ENCODE peak calls at places on chromosomes 2 and 18, in nine cellular contexts. H is activated naive CD8-positive, alpha-beta T cell treated with anti-CD3 and anti-CD28 coated beads, Interleukin-2, amount 50 U/mL, for 24 hours; Q is DMS 273 treated with DMSO at 0.1 percent for 48 hours; T is RWPE2; E is stimulated activated CD4-positive, alpha-beta T cell treated with anti-CD3 and anti-CD28 coated beads, Interleukin-1b, Interleukin-23, amount 100 ng/mL, for 4 hours; P is activated T-helper 1 cell treated with anti-CD3 and anti-CD28 coated beads, Interleukin-2, amount 50 U/mL, for 16 hours; L is memory B cell; B is NCI-H510A; K is Calu3. G is an unnamed sample.

GRCh38 chr2:237861875-237862527 is 2.6 kb downstream of the RAMP1 start:
- DNase-seq in H (no peak), Q (no peak), T (no peak), E (no peak), P (no peak), L (no peak), B (no peak), K (no peak), G (no peak)

GRCh38 chr2:12813166-12813565 is 96.4 kb downstream of the TRIB2 start:
- DNase-seq in H (no peak), Q (no peak), T (no peak), E (no peak), P (no peak), L (no peak), B (no peak), K (no peak), G (no peak)

GRCh38 chr2:119315241-119315925 is 51.3 kb downstream of the C2orf76 start:
- DNase-seq in H (no peak), Q (no peak), T (no peak), E (no peak), P (no peak), L (no peak), B (no peak), K (no peak), G (no peak)

GRCh38 chr18:79380816-79381806 is 14.6 kb upstream of the NFATC1 start:
- DNase-seq in H (peak), Q (no peak), T (no peak), E (peak), P (peak), L (peak), B (no peak), K (peak), G (peak)

GRCh38 chr2:234981197-234982095 is 29.6 kb downstream of the SH3BP4 start:
- DNase-seq in H (no peak), Q (no peak), T (peak), E (no peak), P (no peak), L (no peak), B (no peak), K (peak), G (no peak)

GRCh38 chr2:240561325-240561971 is 1.3 kb downstream of the DUSP28 start:
- DNase-seq in H (no peak), Q (no peak), T (peak), E (no peak), P (no peak), L (no peak), B (no peak), K (no peak), G (no peak)

GRCh38 chr18:49597152-49597551 is 35.3 kb downstream of the LIPG start:
- DNase-seq in H (no peak), Q (no peak), T (no peak), E (no peak), P (no peak), L (no peak), B (no peak), K (no peak), G (no peak)

GRCh38 chr2:192741889-192742288 is 547.2 kb upstream of the TMEFF2 start:
- DNase-seq in H (no peak), Q (no peak), T (no peak), E (no peak), P (no peak), L (no peak), B (no peak), K (no peak), G (no peak)

GRCh38 chr2:44942304-44943030 is 965 bp downstream of the SIX3 start:
- DNase-seq in H (no peak), Q (no peak), T (peak), E (no peak), P (no peak), L (no peak), B (no peak), K (no peak), G (no peak)

GRCh38 chr2:120869036-120869435 is 133.4 kb downstream of the GLI2 start:
- DNase-seq in H (no peak), Q (no peak), T (no peak), E (no peak), P (no peak), L (no peak), B (no peak), K (no peak), G (no peak)

GRCh38 chr2:55763721-55764120 is 70.1 kb upstream of the PNPT1 start:
- DNase-seq in H (no peak), Q (no peak), T (no peak), E (no peak), P (no peak), L (no peak), B (no peak), K (no peak), G (no peak)

GRCh38 chr2:237465515-237466227 is 21.4 kb upstream of the MLPH start:
- DNase-seq in H (no peak), Q (no peak), T (peak), E (no peak), P (no peak), L (no peak), B (no peak), K (no peak), G (no peak)

GRCh38 chr2:148565272-148565894 is 79.2 kb upstream of the EPC2 start:
- DNase-seq in H (no peak), Q (no peak), T (no peak), E (no peak), P (no peak), L (no peak), B (no peak), K (peak), G (no peak)

GRCh38 chr2:207530160-207531023 is 630 bp downstream of the CREB1 start:
- DNase-seq in H (peak), Q (peak), T (no peak), E (peak), P (peak), L (peak), B (peak), K (peak), G (peak)

GRCh38 chr18:58455318-58455950 is 173.5 kb downstream of the ALPK2 start:
- DNase-seq in H (peak), Q (no peak), T (no peak), E (no peak), P (no peak), L (no peak), B (no peak), K (no peak), G (no peak)

GRCh38 chr2:932320-933221 is 18.1 kb upstream of the SNTG2 start:
- DNase-seq in H (no peak), Q (no peak), T (no peak), E (no peak), P (no peak), L (no peak), B (no peak), K (no peak), G (no peak)

GRCh38 chr2:240236217-240237111 is 96.0 kb upstream of the OTOS start:
- DNase-seq in H (no peak), Q (no peak), T (peak), E (no peak), P (no peak), L (no peak), B (peak), K (no peak), G (no peak)

GRCh38 chr18:48336332-48336731 is 72.9 kb downstream of the ZBTB7C start:
- DNase-seq in H (no peak), Q (no peak), T (no peak), E (no peak), P (no peak), L (no peak), B (peak), K (no peak), G (no peak)

GRCh38 chr2:3754795-3755194 is 51.4 kb downstream of the DCDC2C start:
- DNase-seq in H (no peak), Q (no peak), T (no peak), E (no peak), P (no peak), L (no peak), B (no peak), K (no peak), G (no peak)

GRCh38 chr2:104836253-104836652 is 17.7 kb upstream of the POU3F3 start:
- DNase-seq in H (no peak), Q (no peak), T (no peak), E (no peak), P (no peak), L (no peak), B (no peak), K (no peak), G (no peak)

GRCh38 chr2:44902767-44903166 is 38.7 kb upstream of the SIX3 start:
- DNase-seq in H (no peak), Q (no peak), T (no peak), E (no peak), P (no peak), L (no peak), B (no peak), K (no peak), G (peak)

GRCh38 chr2:162768646-162769045 is 69.9 kb downstream of the KCNH7 start:
- DNase-seq in H (no peak), Q (peak), T (no peak), E (no peak), P (no peak), L (no peak), B (peak), K (no peak), G (no peak)

GRCh38 chr2:240278661-240279060 is 138.2 kb upstream of the OTOS start:
- DNase-seq in H (no peak), Q (no peak), T (no peak), E (no peak), P (no peak), L (no peak), B (no peak), K (no peak), G (no peak)

GRCh38 chr2:195520671-195521155 is 136.3 kb upstream of the SLC39A10 start:
- DNase-seq in H (no peak), Q (no peak), T (peak), E (no peak), P (no peak), L (no peak), B (no peak), K (no peak), G (no peak)

GRCh38 chr2:171595456-171595855 is 73.2 kb downstream of the CYBRD1 start:
- DNase-seq in H (no peak), Q (no peak), T (no peak), E (no peak), P (no peak), L (no peak), B (no peak), K (no peak), G (no peak)

G was measured in DND-41.